ENCODE peak calls at places on chromosome 18, in nine cellular contexts. X is A549, Z is HepG2, Q is GM23338, W is HCT116, J is K562, U is HL-60, K is SK-N-SH, M is GM12878. Y is an unnamed sample.

GRCh38 chr18:23963443-23964185 is 50.9 kb upstream of the TTC39C start:
- DNase-seq in X (no peak), Z (peak; percentile 18), Q (no peak), W (no peak), J (no peak), U (no peak), K (no peak), M (no peak), Y (no peak)

GRCh38 chr18:50819027-50819726 is 639 bp downstream of the MRO start:
- DNase-seq in X (peak; percentile 40), Z (peak; percentile 56), Q (peak; percentile 90), W (no peak), J (peak; percentile 20), U (no peak), K (peak; percentile 48), M (no peak), Y (no peak)

GRCh38 chr18:23882616-23883276 is 131.8 kb upstream of the TTC39C start:
- DNase-seq in X (no peak), Z (no peak), Q (no peak), W (no peak), J (no peak), U (no peak), K (no peak), M (no peak), Y (no peak)

GRCh38 chr18:54946149-54946581 is 13.1 kb downstream of the CCDC68 start:
- DNase-seq in X (no peak), Z (peak; percentile 93), Q (no peak), W (peak; percentile 26), J (peak; percentile 56), U (peak; percentile 27), K (no peak), M (peak; percentile 8), Y (no peak)

GRCh38 chr18:72155327-72155726 is 388.8 kb downstream of the CBLN2 start:
- DNase-seq in X (no peak), Z (no peak), Q (no peak), W (no peak), J (no peak), U (no peak), K (no peak), M (no peak), Y (no peak)

GRCh38 chr18:48983793-48984437 is 33.1 kb upstream of the SMAD7 start:
- DNase-seq in X (no peak), Z (peak; percentile 63), Q (no peak), W (no peak), J (no peak), U (peak; percentile 92), K (no peak), M (no peak), Y (no peak)

GRCh38 chr18:58190842-58191530 is 147.0 kb downstream of the NEDD4L start:
- DNase-seq in X (no peak), Z (no peak), Q (no peak), W (no peak), J (no peak), U (no peak), K (peak; percentile 39), M (no peak), Y (no peak)

GRCh38 chr18:23209796-23210195 is 74.5 kb downstream of the CABLES1 start:
- DNase-seq in X (no peak), Z (no peak), Q (no peak), W (no peak), J (no peak), U (no peak), K (no peak), M (no peak), Y (no peak)

GRCh38 chr18:42174909-42175308 is 219.9 kb downstream of the PIK3C3 start:
- DNase-seq in X (no peak), Z (no peak), Q (peak; percentile 19), W (no peak), J (no peak), U (peak; percentile 70), K (no peak), M (no peak), Y (no peak)

GRCh38 chr18:21277578-21277977 is 35.5 kb downstream of the GREB1L start:
- DNase-seq in X (no peak), Z (no peak), Q (no peak), W (no peak), J (no peak), U (no peak), K (no peak), M (no peak), Y (no peak)

GRCh38 chr18:22637787-22638186 is 220.1 kb upstream of the CTAGE1 start:
- DNase-seq in X (peak; percentile 10), Z (peak; percentile 42), Q (no peak), W (peak; percentile 34), J (no peak), U (no peak), K (no peak), M (no peak), Y (no peak)

GRCh38 chr18:45748531-45748930 is 24.6 kb downstream of the SLC14A1 start:
- DNase-seq in X (no peak), Z (no peak), Q (no peak), W (no peak), J (no peak), U (no peak), K (no peak), M (no peak), Y (no peak)

GRCh38 chr18:79887181-79888000 is 64.1 kb downstream of the SLC66A2 start:
- DNase-seq in X (no peak), Z (no peak), Q (no peak), W (no peak), J (no peak), U (no peak), K (peak; percentile 24), M (no peak), Y (no peak)
- TF ChIP-seq REST in X (no peak), Z (no peak), Q (no peak), W (no peak), J (no peak), U (no peak), K (no peak), M (no peak), Y (no peak)

GRCh38 chr18:25248755-25249154 is 103.2 kb downstream of the ZNF521 start:
- DNase-seq in X (no peak), Z (no peak), Q (no peak), W (no peak), J (no peak), U (no peak), K (no peak), M (no peak), Y (no peak)

GRCh38 chr18:25245299-25245698 is 106.7 kb downstream of the ZNF521 start:
- DNase-seq in X (no peak), Z (no peak), Q (no peak), W (no peak), J (no peak), U (no peak), K (no peak), M (no peak), Y (no peak)

GRCh38 chr18:25239636-25240468 is 112.1 kb downstream of the ZNF521 start:
- DNase-seq in X (no peak), Z (no peak), Q (no peak), W (no peak), J (peak; percentile 56), U (no peak), K (no peak), M (no peak), Y (no peak)

GRCh38 chr18:25247725-25248124 is 104.2 kb downstream of the ZNF521 start:
- DNase-seq in X (no peak), Z (no peak), Q (no peak), W (no peak), J (no peak), U (no peak), K (no peak), M (no peak), Y (no peak)

GRCh38 chr18:25244170-25244569 is 107.8 kb downstream of the ZNF521 start:
- DNase-seq in X (no peak), Z (no peak), Q (no peak), W (no peak), J (no peak), U (no peak), K (no peak), M (no peak), Y (no peak)
- H3K27ac ChIP-seq in X (no peak overlapping the region), Z (no peak overlapping the region), Q (no peak overlapping the region), W (no peak overlapping the region), J (no peak overlapping the region), U (no peak overlapping the region), K (no peak overlapping the region), M (no peak overlapping the region), Y (no peak overlapping the region)

GRCh38 chr18:14014456-14014855 is 99.1 kb upstream of the MC2R start:
- DNase-seq in X (no peak), Z (no peak), Q (no peak), W (no peak), J (no peak), U (no peak), K (no peak), M (no peak), Y (no peak)
- TF ChIP-seq REST in X (no peak), Z (no peak), Q (no peak), W (no peak), J (no peak), U (no peak), K (no peak), M (no peak), Y (no peak)

GRCh38 chr18:76266226-76266991 is 228.6 kb downstream of the ZNF516 start:
- DNase-seq in X (no peak), Z (no peak), Q (no peak), W (no peak), J (no peak), U (no peak), K (no peak), M (no peak), Y (no peak)
- H3K27ac ChIP-seq in X (no peak overlapping the region), Z (no peak overlapping the region), Q (no peak overlapping the region), W (no peak overlapping the region), J (no peak overlapping the region), U (no peak overlapping the region), K (no peak overlapping the region), M (no peak overlapping the region), Y (no peak overlapping the region)

Y was measured in Panc1.